ENCODE peak calls at places on chromosomes 2 and 18, in five cellular contexts. One of them, this sample, is unnamed.

GRCh38 chr2:236843604-236844003 is 242.1 kb upstream of the COPS8 start:
- DNase-seq in stimulated activated effector memory CD8-positive, alpha-beta T cell treated with anti-CD3 and anti-CD28 coated beads, Interleukin-12 subunit alpha, Interleukin-12 subunit beta, amount 100 ng/mL, for 72 hours: no peak
- DNase-seq in posterior cingulate gyrus: no peak
- DNase-seq in GM03348: no peak
- DNase-seq in stimulated activated CD4-positive, alpha-beta T cell treated with anti-CD3 and anti-CD28 coated beads, Interleukin-1b, Interleukin-23, amount 100 ng/mL, for 4 hours: no peak
- DNase-seq in this sample: no peak

GRCh38 chr2:122758967-122759366 is 1003.5 kb downstream of the TSN start:
- DNase-seq in stimulated activated effector memory CD8-positive, alpha-beta T cell treated with anti-CD3 and anti-CD28 coated beads, Interleukin-12 subunit alpha, Interleukin-12 subunit beta, amount 100 ng/mL, for 72 hours: no peak
- DNase-seq in posterior cingulate gyrus: no peak
- DNase-seq in GM03348: no peak
- DNase-seq in stimulated activated CD4-positive, alpha-beta T cell treated with anti-CD3 and anti-CD28 coated beads, Interleukin-1b, Interleukin-23, amount 100 ng/mL, for 4 hours: no peak
- DNase-seq in this sample: no peak

GRCh38 chr2:26612034-26612433 is 29.1 kb downstream of the CIB4 start:
- DNase-seq in stimulated activated effector memory CD8-positive, alpha-beta T cell treated with anti-CD3 and anti-CD28 coated beads, Interleukin-12 subunit alpha, Interleukin-12 subunit beta, amount 100 ng/mL, for 72 hours: no peak
- DNase-seq in posterior cingulate gyrus: no peak
- DNase-seq in GM03348: no peak
- DNase-seq in stimulated activated CD4-positive, alpha-beta T cell treated with anti-CD3 and anti-CD28 coated beads, Interleukin-1b, Interleukin-23, amount 100 ng/mL, for 4 hours: no peak
- DNase-seq in this sample: no peak

GRCh38 chr2:235171511-235172130 is 219.8 kb downstream of the SH3BP4 start:
- DNase-seq in stimulated activated effector memory CD8-positive, alpha-beta T cell treated with anti-CD3 and anti-CD28 coated beads, Interleukin-12 subunit alpha, Interleukin-12 subunit beta, amount 100 ng/mL, for 72 hours: no peak
- DNase-seq in posterior cingulate gyrus: no peak
- DNase-seq in GM03348: peak; percentile 73
- DNase-seq in stimulated activated CD4-positive, alpha-beta T cell treated with anti-CD3 and anti-CD28 coated beads, Interleukin-1b, Interleukin-23, amount 100 ng/mL, for 4 hours: no peak
- DNase-seq in this sample: no peak

GRCh38 chr2:127072970-127073369 is 34.0 kb downstream of the BIN1 start:
- DNase-seq in stimulated activated effector memory CD8-positive, alpha-beta T cell treated with anti-CD3 and anti-CD28 coated beads, Interleukin-12 subunit alpha, Interleukin-12 subunit beta, amount 100 ng/mL, for 72 hours: no peak
- DNase-seq in posterior cingulate gyrus: peak; percentile 92
- DNase-seq in GM03348: no peak
- DNase-seq in stimulated activated CD4-positive, alpha-beta T cell treated with anti-CD3 and anti-CD28 coated beads, Interleukin-1b, Interleukin-23, amount 100 ng/mL, for 4 hours: no peak
- DNase-seq in this sample: no peak

GRCh38 chr18:9951022-9951859 is 37.4 kb downstream of the VAPA start:
- DNase-seq in stimulated activated effector memory CD8-positive, alpha-beta T cell treated with anti-CD3 and anti-CD28 coated beads, Interleukin-12 subunit alpha, Interleukin-12 subunit beta, amount 100 ng/mL, for 72 hours: no peak
- DNase-seq in posterior cingulate gyrus: peak; percentile 32
- DNase-seq in GM03348: peak; percentile 70
- DNase-seq in stimulated activated CD4-positive, alpha-beta T cell treated with anti-CD3 and anti-CD28 coated beads, Interleukin-1b, Interleukin-23, amount 100 ng/mL, for 4 hours: no peak
- DNase-seq in this sample: no peak

GRCh38 chr2:239194731-239195317 is 206.0 kb downstream of the HDAC4 start:
- DNase-seq in stimulated activated effector memory CD8-positive, alpha-beta T cell treated with anti-CD3 and anti-CD28 coated beads, Interleukin-12 subunit alpha, Interleukin-12 subunit beta, amount 100 ng/mL, for 72 hours: no peak
- DNase-seq in posterior cingulate gyrus: peak; percentile 56
- DNase-seq in GM03348: no peak
- DNase-seq in stimulated activated CD4-positive, alpha-beta T cell treated with anti-CD3 and anti-CD28 coated beads, Interleukin-1b, Interleukin-23, amount 100 ng/mL, for 4 hours: no peak
- DNase-seq in this sample: no peak

GRCh38 chr2:180753809-180754761 is 226.3 kb upstream of the UBE2E3 start:
- DNase-seq in stimulated activated effector memory CD8-positive, alpha-beta T cell treated with anti-CD3 and anti-CD28 coated beads, Interleukin-12 subunit alpha, Interleukin-12 subunit beta, amount 100 ng/mL, for 72 hours: no peak
- DNase-seq in posterior cingulate gyrus: no peak
- DNase-seq in GM03348: no peak
- DNase-seq in stimulated activated CD4-positive, alpha-beta T cell treated with anti-CD3 and anti-CD28 coated beads, Interleukin-1b, Interleukin-23, amount 100 ng/mL, for 4 hours: no peak
- DNase-seq in this sample: no peak

GRCh38 chr2:146623771-146624170 is 1221.1 kb upstream of the ACVR2A start:
- DNase-seq in stimulated activated effector memory CD8-positive, alpha-beta T cell treated with anti-CD3 and anti-CD28 coated beads, Interleukin-12 subunit alpha, Interleukin-12 subunit beta, amount 100 ng/mL, for 72 hours: no peak
- DNase-seq in posterior cingulate gyrus: no peak
- DNase-seq in GM03348: peak; percentile 9
- DNase-seq in stimulated activated CD4-positive, alpha-beta T cell treated with anti-CD3 and anti-CD28 coated beads, Interleukin-1b, Interleukin-23, amount 100 ng/mL, for 4 hours: no peak
- DNase-seq in this sample: no peak

GRCh38 chr2:19250906-19251305 is 107.5 kb downstream of the OSR1 start:
- DNase-seq in stimulated activated effector memory CD8-positive, alpha-beta T cell treated with anti-CD3 and anti-CD28 coated beads, Interleukin-12 subunit alpha, Interleukin-12 subunit beta, amount 100 ng/mL, for 72 hours: no peak
- DNase-seq in posterior cingulate gyrus: no peak
- DNase-seq in GM03348: no peak
- DNase-seq in stimulated activated CD4-positive, alpha-beta T cell treated with anti-CD3 and anti-CD28 coated beads, Interleukin-1b, Interleukin-23, amount 100 ng/mL, for 4 hours: no peak
- DNase-seq in this sample: no peak

GRCh38 chr2:218285604-218286003 is 6.7 kb downstream of the TMBIM1 start:
- DNase-seq in stimulated activated effector memory CD8-positive, alpha-beta T cell treated with anti-CD3 and anti-CD28 coated beads, Interleukin-12 subunit alpha, Interleukin-12 subunit beta, amount 100 ng/mL, for 72 hours: no peak
- DNase-seq in posterior cingulate gyrus: peak; percentile 41
- DNase-seq in GM03348: peak; percentile 67
- DNase-seq in stimulated activated CD4-positive, alpha-beta T cell treated with anti-CD3 and anti-CD28 coated beads, Interleukin-1b, Interleukin-23, amount 100 ng/mL, for 4 hours: no peak
- DNase-seq in this sample: no peak

GRCh38 chr2:111161971-111162370 is 41.3 kb downstream of the BCL2L11 start:
- DNase-seq in stimulated activated effector memory CD8-positive, alpha-beta T cell treated with anti-CD3 and anti-CD28 coated beads, Interleukin-12 subunit alpha, Interleukin-12 subunit beta, amount 100 ng/mL, for 72 hours: no peak
- DNase-seq in posterior cingulate gyrus: peak; percentile 73
- DNase-seq in GM03348: no peak
- DNase-seq in stimulated activated CD4-positive, alpha-beta T cell treated with anti-CD3 and anti-CD28 coated beads, Interleukin-1b, Interleukin-23, amount 100 ng/mL, for 4 hours: no peak
- DNase-seq in this sample: no peak

This sample was measured in stimulated activated CD8-positive, alpha-beta memory T cell treated with anti-CD3 and anti-CD28 coated beads, Interleukin-7, amount 100 ng/mL, for 4 hours.